ENCODE peak calls at places on chromosomes 7 and 10, in four cellular contexts. One of them, this sample, is unnamed.

GRCh38 chr7:23863209-23863798 is 153.3 kb downstream of the STK31 start:
- DNase-seq in cardiac fibroblast: peak; percentile 39
- DNase-seq in Caki2: peak; percentile 4
- DNase-seq in activated T-cell treated with anti-CD3 and anti-CD28 coated beads, Interleukin-2, amount 50 U/mL, for 4 hours: no peak
- DNase-seq in this sample: no peak

GRCh38 chr7:158094671-158095256 is 492.9 kb downstream of the PTPRN2 start:
- DNase-seq in cardiac fibroblast: no peak
- DNase-seq in Caki2: no peak
- DNase-seq in activated T-cell treated with anti-CD3 and anti-CD28 coated beads, Interleukin-2, amount 50 U/mL, for 4 hours: no peak
- DNase-seq in this sample: no peak

GRCh38 chr7:5528071-5528814 is 104.6 kb upstream of the TNRC18 start:
- DNase-seq in cardiac fibroblast: peak; percentile 54
- DNase-seq in Caki2: peak; percentile 40
- DNase-seq in activated T-cell treated with anti-CD3 and anti-CD28 coated beads, Interleukin-2, amount 50 U/mL, for 4 hours: no peak
- DNase-seq in this sample: peak; percentile 64

GRCh38 chr10:44991571-44991970 is 9.2 kb upstream of the ZNF22 start:
- DNase-seq in cardiac fibroblast: peak; percentile 22
- DNase-seq in Caki2: no peak
- DNase-seq in activated T-cell treated with anti-CD3 and anti-CD28 coated beads, Interleukin-2, amount 50 U/mL, for 4 hours: no peak
- DNase-seq in this sample: no peak

GRCh38 chr10:13183625-13184024 is 22.3 kb downstream of the MCM10 start:
- DNase-seq in cardiac fibroblast: no peak
- DNase-seq in Caki2: no peak
- DNase-seq in activated T-cell treated with anti-CD3 and anti-CD28 coated beads, Interleukin-2, amount 50 U/mL, for 4 hours: no peak
- DNase-seq in this sample: no peak

GRCh38 chr7:40221836-40222235 is 87.0 kb downstream of the SUGCT start:
- DNase-seq in cardiac fibroblast: peak; percentile 95
- DNase-seq in Caki2: no peak
- DNase-seq in activated T-cell treated with anti-CD3 and anti-CD28 coated beads, Interleukin-2, amount 50 U/mL, for 4 hours: no peak
- DNase-seq in this sample: no peak

GRCh38 chr7:129908181-129908580 is 44.6 kb downstream of the UBE2H start:
- DNase-seq in cardiac fibroblast: peak; percentile 18
- DNase-seq in Caki2: no peak
- DNase-seq in activated T-cell treated with anti-CD3 and anti-CD28 coated beads, Interleukin-2, amount 50 U/mL, for 4 hours: no peak
- DNase-seq in this sample: no peak

GRCh38 chr7:44618754-44619153 is 12.3 kb downstream of the OGDH start:
- DNase-seq in cardiac fibroblast: no peak
- DNase-seq in Caki2: peak; percentile 65
- DNase-seq in activated T-cell treated with anti-CD3 and anti-CD28 coated beads, Interleukin-2, amount 50 U/mL, for 4 hours: no peak
- DNase-seq in this sample: no peak

GRCh38 chr10:92901819-92902234 is 53.5 kb downstream of the EXOC6 start:
- DNase-seq in cardiac fibroblast: no peak
- DNase-seq in Caki2: no peak
- DNase-seq in activated T-cell treated with anti-CD3 and anti-CD28 coated beads, Interleukin-2, amount 50 U/mL, for 4 hours: no peak
- DNase-seq in this sample: peak; percentile 43

GRCh38 chr10:6242089-6242488 is 39.4 kb downstream of the PFKFB3 start:
- DNase-seq in cardiac fibroblast: no peak
- DNase-seq in Caki2: no peak
- DNase-seq in activated T-cell treated with anti-CD3 and anti-CD28 coated beads, Interleukin-2, amount 50 U/mL, for 4 hours: no peak
- DNase-seq in this sample: no peak

GRCh38 chr7:18320971-18321567 is 174.5 kb upstream of the HDAC9 start:
- DNase-seq in cardiac fibroblast: peak; percentile 69
- DNase-seq in Caki2: peak; percentile 46
- DNase-seq in activated T-cell treated with anti-CD3 and anti-CD28 coated beads, Interleukin-2, amount 50 U/mL, for 4 hours: no peak
- DNase-seq in this sample: peak; percentile 24

GRCh38 chr7:132030883-132031282 is 474.5 kb upstream of the PODXL start:
- DNase-seq in cardiac fibroblast: no peak
- DNase-seq in Caki2: no peak
- DNase-seq in activated T-cell treated with anti-CD3 and anti-CD28 coated beads, Interleukin-2, amount 50 U/mL, for 4 hours: no peak
- DNase-seq in this sample: no peak

This sample was measured in immature natural killer cell.